ENCODE peak calls at places on chromosomes 13 and 19, in four cellular contexts. J is M059J, R is NCI-H510A treated with DMSO at 0.1 percent for 48 hours, E is ACHN. F is an unnamed sample.

GRCh38 chr19:17281391-17282304 is at the start of gene ANKLE1:
- DNase-seq in J (no peak), R (no peak), E (peak), F (no peak)

GRCh38 chr19:46373573-46374359 is 26.9 kb downstream of the PPP5C start:
- DNase-seq in J (peak), R (peak), E (peak), F (peak)

GRCh38 chr19:56348289-56348877 is 33.7 kb upstream of the ZSCAN5A start:
- DNase-seq in J (no peak), R (no peak), E (no peak), F (peak)

GRCh38 chr13:34942732-34943674 is 933 bp downstream of the NBEA start:
- DNase-seq in J (peak), R (peak), E (peak), F (no peak)

GRCh38 chr19:12841094-12841493 is 2.8 kb downstream of the MAST1 start:
- DNase-seq in J (no peak), R (no peak), E (no peak), F (no peak)

GRCh38 chr13:39051157-39051556 is 12.9 kb downstream of the NHLRC3 start:
- DNase-seq in J (peak), R (no peak), E (peak), F (peak)

GRCh38 chr13:24802074-24802473 is 38.1 kb downstream of the RNF17 start:
- DNase-seq in J (peak), R (no peak), E (no peak), F (peak)

GRCh38 chr13:110960219-110960618 is 45.4 kb upstream of the ANKRD10 start:
- DNase-seq in J (no peak), R (no peak), E (no peak), F (no peak)

GRCh38 chr13:95002968-95003813 is 290.8 kb upstream of the SOX21 start:
- DNase-seq in J (no peak), R (peak), E (no peak), F (no peak)

GRCh38 chr13:93224545-93224944 is 2.1 kb upstream of the GPC6 start:
- DNase-seq in J (no peak), R (no peak), E (no peak), F (no peak)

GRCh38 chr19:38420935-38421334 is 5.1 kb downstream of the RASGRP4 start:
- DNase-seq in J (no peak), R (no peak), E (no peak), F (no peak)

GRCh38 chr13:27264181-27264580 is 6.4 kb upstream of the RASL11A start:
- DNase-seq in J (peak), R (no peak), E (no peak), F (peak)

GRCh38 chr19:55530996-55531395 is 5.9 kb downstream of the SBK2 start:
- DNase-seq in J (no peak), R (no peak), E (no peak), F (no peak)

GRCh38 chr19:14413765-14414171 is 5.4 kb downstream of the DDX39A start:
- DNase-seq in J (peak), R (no peak), E (no peak), F (no peak)

GRCh38 chr13:25981060-25981459 is 70.8 kb downstream of the SHISA2 start:
- DNase-seq in J (no peak), R (no peak), E (no peak), F (no peak)

GRCh38 chr13:62309904-62310303 is 894.3 kb upstream of the PCDH20 start:
- DNase-seq in J (no peak), R (no peak), E (no peak), F (no peak)

GRCh38 chr19:13859361-13859880 is 17.5 kb upstream of the NANOS3 start:
- DNase-seq in J (peak), R (no peak), E (no peak), F (peak)

GRCh38 chr19:48445256-48445605 is 552 bp upstream of the GRWD1 start:
- DNase-seq in J (peak), R (peak), E (peak), F (peak)

GRCh38 chr19:35459414-35460082 is 11.5 kb downstream of the FFAR2 start:
- DNase-seq in J (no peak), R (no peak), E (no peak), F (no peak)

GRCh38 chr13:98890186-98890585 is 87.7 kb downstream of the DOCK9 start:
- DNase-seq in J (peak), R (no peak), E (peak), F (peak)

GRCh38 chr13:95641291-95641811 is 3.2 kb downstream of the DZIP1 start:
- DNase-seq in J (no peak), R (peak), E (no peak), F (no peak)

GRCh38 chr13:51192348-51192747 is 29.9 kb upstream of the FAM124A start:
- DNase-seq in J (no peak), R (no peak), E (no peak), F (peak)

GRCh38 chr13:96993660-96994029 is 631 bp downstream of the OXGR1 start:
- DNase-seq in J (no peak), R (no peak), E (no peak), F (no peak)

GRCh38 chr19:7494416-7495098 is 5.7 kb upstream of the PEX11G start:
- DNase-seq in J (no peak), R (no peak), E (no peak), F (no peak)

GRCh38 chr13:114155923-114156883 is 22.9 kb upstream of the CFAP97D2 start:
- DNase-seq in J (no peak), R (no peak), E (no peak), F (no peak)

GRCh38 chr13:49374585-49375290 is 69.1 kb downstream of the CAB39L start:
- DNase-seq in J (peak), R (no peak), E (peak), F (peak)

GRCh38 chr19:56116606-56117005 is 4.5 kb downstream of the ZNF787 start:
- DNase-seq in J (no peak), R (no peak), E (no peak), F (no peak)

GRCh38 chr13:111484129-111484925 is 163.9 kb downstream of the TEX29 start:
- DNase-seq in J (no peak), R (peak), E (no peak), F (no peak)